ENCODE peak calls at places on chromosomes 2 and 18, in four cellular contexts. I, O, A and X are unnamed samples.

GRCh38 chr2:47056374-47056773 is 98.7 kb downstream of the STPG4 start:
- DNase-seq in I (no peak), O (no peak), A (peak; percentile 50), X (no peak)

GRCh38 chr2:2919574-2920365 is 457.8 kb downstream of the EIPR1 start:
- DNase-seq in I (no peak), O (no peak), A (no peak), X (no peak)

GRCh38 chr2:230930149-230930780 is 5.2 kb upstream of the GPR55 start:
- DNase-seq in I (no peak), O (no peak), A (no peak), X (peak; percentile 13)

GRCh38 chr2:24877646-24878045 is 42.4 kb downstream of the ADCY3 start:
- DNase-seq in I (no peak), O (no peak), A (no peak), X (no peak)

GRCh38 chr2:169734172-169734847 is 678 bp downstream of the KLHL23 start:
- DNase-seq in I (no peak), O (peak; percentile 14), A (peak; percentile 23), X (peak; percentile 46)

GRCh38 chr2:240932001-240932723 is 26.0 kb downstream of the CROCC2 start:
- DNase-seq in I (peak; percentile 30), O (peak; percentile 4), A (no peak), X (peak; percentile 6)

GRCh38 chr18:3607309-3608098 is 157.5 kb downstream of the TGIF1 start:
- DNase-seq in I (no peak), O (no peak), A (no peak), X (no peak)

GRCh38 chr2:29475446-29476006 is 360.3 kb downstream of the CLIP4 start:
- DNase-seq in I (no peak), O (no peak), A (no peak), X (no peak)

GRCh38 chr2:130328710-130329109 is 14.0 kb upstream of the IMP4 start:
- DNase-seq in I (no peak), O (no peak), A (no peak), X (no peak)

GRCh38 chr2:30503007-30503691 is 56.1 kb downstream of the LCLAT1 start:
- DNase-seq in I (no peak), O (no peak), A (no peak), X (no peak)

GRCh38 chr2:233140913-233141469 is 80.8 kb downstream of the INPP5D start:
- DNase-seq in I (no peak), O (no peak), A (no peak), X (no peak)

GRCh38 chr2:218357194-218358177 is 829 bp downstream of the CATIP start:
- DNase-seq in I (no peak), O (no peak), A (no peak), X (no peak)

GRCh38 chr2:7011376-7012083 is 94.3 kb downstream of the RNF144A start:
- DNase-seq in I (no peak), O (no peak), A (no peak), X (no peak)

GRCh38 chr2:159710601-159711180 is 1.6 kb upstream of the MARCHF7 start:
- DNase-seq in I (no peak), O (no peak), A (no peak), X (no peak)

GRCh38 chr2:17800693-17801458 is 15.4 kb upstream of the MSGN1 start:
- DNase-seq in I (no peak), O (peak; percentile 75), A (no peak), X (no peak)

GRCh38 chr2:17803492-17803891 is 12.8 kb upstream of the MSGN1 start:
- DNase-seq in I (no peak), O (no peak), A (no peak), X (no peak)

GRCh38 chr2:17804358-17804757 is 11.9 kb upstream of the MSGN1 start:
- DNase-seq in I (no peak), O (no peak), A (no peak), X (no peak)

GRCh38 chr2:17805717-17806354 is 10.4 kb upstream of the MSGN1 start:
- DNase-seq in I (no peak), O (no peak), A (no peak), X (no peak)

GRCh38 chr2:17805166-17805565 is 11.1 kb upstream of the MSGN1 start:
- DNase-seq in I (no peak), O (no peak), A (no peak), X (no peak)
- H3K27ac ChIP-seq in I (no peak overlapping the region), O (no peak overlapping the region), A (no peak overlapping the region), X (no peak overlapping the region)

GRCh38 chr2:27261926-27262298 is 935 bp downstream of the SLC30A3 start:
- DNase-seq in I (no peak), O (no peak), A (no peak), X (no peak)

GRCh38 chr2:27264253-27264752 is 1.5 kb upstream of the SLC30A3 start:
- DNase-seq in I (no peak), O (no peak), A (no peak), X (no peak)

GRCh38 chr2:27261241-27261925 is 1.5 kb downstream of the SLC30A3 start:
- DNase-seq in I (no peak), O (no peak), A (no peak), X (no peak)

GRCh38 chr2:27263287-27264252 is 723 bp upstream of the SLC30A3 start:
- DNase-seq in I (no peak), O (no peak), A (no peak), X (no peak)

GRCh38 chr2:27262379-27263286 is at the start of gene SLC30A3:
- DNase-seq in I (peak; percentile 70), O (peak; percentile 71), A (peak; percentile 77), X (peak; percentile 92)
- H3K27me3 ChIP-seq in I (peaks cover 69% of the 10 kb centered on the region), O (peaks cover 100% of the 10 kb centered on the region), A (peaks cover 88% of the 10 kb centered on the region), X (no peaks in the 10 kb centered on the region)

GRCh38 chr2:195051401-195051800 is 605.6 kb upstream of the SLC39A10 start:
- DNase-seq in I (no peak), O (no peak), A (no peak), X (no peak)

GRCh38 chr2:195047955-195048354 is 609.1 kb upstream of the SLC39A10 start:
- DNase-seq in I (no peak), O (no peak), A (no peak), X (no peak)

DNA sequence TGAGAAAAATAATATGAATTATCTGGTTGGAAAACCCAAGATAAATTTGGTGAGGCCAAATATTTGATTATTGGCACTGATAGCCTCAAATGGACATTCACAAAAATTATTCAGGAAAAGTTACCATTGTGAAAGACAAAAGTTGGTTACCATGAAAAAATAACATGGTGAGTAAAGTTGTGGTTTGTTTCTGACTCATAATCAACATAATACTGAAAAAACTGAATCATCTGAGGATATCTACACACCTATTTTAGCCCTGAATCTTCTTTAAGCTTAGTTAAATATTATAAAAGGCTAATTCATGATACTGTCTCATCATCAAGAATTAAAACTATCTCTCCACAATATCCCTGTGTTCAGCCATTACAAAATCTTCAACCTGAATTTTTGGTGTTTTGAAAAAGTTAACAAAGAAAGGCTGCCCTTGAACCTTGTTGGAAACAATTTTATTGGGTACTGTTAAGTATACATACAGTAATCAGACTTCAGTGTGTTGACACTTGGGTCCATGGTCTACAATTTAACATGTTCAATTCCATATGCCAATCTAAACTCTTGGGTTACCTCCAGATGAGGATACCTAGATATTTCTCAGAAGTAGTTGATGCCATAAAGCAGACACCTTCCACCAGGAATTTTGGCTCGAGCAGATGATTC is 607.5 kb upstream of the SLC39A10 start:
- DNase-seq in I (no peak), O (no peak), A (no peak), X (no peak)
- H3K27ac ChIP-seq in I (no peak overlapping the region), O (no peak overlapping the region), A (no peak overlapping the region), X (no peak overlapping the region)

DNA sequence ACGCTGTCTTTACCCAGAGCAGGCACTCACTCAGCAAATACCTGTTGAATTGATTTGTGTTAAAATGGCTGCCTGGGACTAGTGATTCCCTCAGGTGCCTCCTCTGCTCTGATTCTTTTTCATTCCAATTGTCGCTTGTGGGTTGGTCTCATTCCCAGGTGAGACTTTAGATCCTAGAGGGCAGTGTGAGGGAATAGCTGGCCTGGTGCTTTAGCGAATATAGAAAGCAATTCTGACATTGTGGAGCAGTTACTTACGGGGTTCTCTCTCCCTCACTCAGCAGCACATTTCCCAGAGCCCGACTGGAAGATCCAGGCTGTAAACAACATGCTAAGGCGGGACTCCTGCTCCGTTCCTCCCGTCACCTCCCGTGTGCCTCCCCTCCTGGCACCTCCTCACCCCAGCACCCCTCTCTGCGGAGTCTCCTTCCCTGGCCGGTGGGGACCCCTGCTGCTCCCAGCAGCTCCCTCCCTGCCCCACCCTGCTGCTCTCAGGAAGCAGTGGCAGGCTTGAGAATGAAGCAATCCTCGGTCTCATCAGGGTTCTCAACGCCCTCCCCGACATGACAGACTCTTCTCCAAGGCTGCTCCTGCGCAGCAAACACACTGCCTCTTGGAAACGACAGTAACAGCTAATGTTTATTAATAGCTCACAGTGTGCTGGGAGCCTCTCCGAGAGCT is 26.9 kb downstream of the CELF4 start:
- DNase-seq in I (no peak), O (no peak), A (no peak), X (no peak)
- H3K27me3 ChIP-seq in I (peaks cover 6% of the 10 kb centered on the region), O (peaks cover 30% of the 10 kb centered on the region), A (peaks cover 57% of the 10 kb centered on the region), X (no peaks in the 10 kb centered on the region)

DNA sequence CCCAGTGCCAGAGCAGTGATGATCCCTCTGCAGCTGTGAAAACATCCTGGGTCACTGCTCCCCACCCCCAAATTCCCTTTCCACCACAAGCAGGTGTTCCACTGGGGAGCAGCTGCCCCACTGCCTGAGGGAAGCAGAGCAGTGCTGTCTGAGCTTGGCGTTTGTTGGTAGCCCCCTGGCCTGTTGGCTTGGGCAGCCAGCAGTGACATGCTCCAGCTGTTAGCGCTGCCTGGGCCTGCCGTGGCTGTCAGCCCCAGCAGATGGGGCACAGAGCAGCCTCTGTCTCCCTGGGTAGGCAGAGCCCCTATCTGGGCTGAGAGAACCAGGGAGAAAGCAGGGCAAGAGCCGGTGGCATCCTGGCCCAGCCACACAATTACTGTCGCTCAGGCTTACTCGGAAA is 247.7 kb downstream of the GLI2 start:
- DNase-seq in I (no peak), O (no peak), A (no peak), X (no peak)
- H3K27ac ChIP-seq in I (no peak overlapping the region), O (no peak overlapping the region), A (no peak overlapping the region), X (no peak overlapping the region)

GRCh38 chr18:48452863-48453323 is 43.7 kb upstream of the ZBTB7C start:
- DNase-seq in I (no peak), O (no peak), A (no peak), X (no peak)
- H3K27me3 ChIP-seq in I (peaks cover 27% of the 10 kb centered on the region), O (no peaks in the 10 kb centered on the region), A (no peaks in the 10 kb centered on the region), X (no peaks in the 10 kb centered on the region)

GRCh38 chr2:237230355-237230754 is 144.7 kb downstream of the COPS8 start:
- DNase-seq in I (no peak), O (no peak), A (no peak), X (no peak)

GRCh38 chr2:237231593-237231992 is 145.9 kb downstream of the COPS8 start:
- DNase-seq in I (no peak), O (no peak), A (no peak), X (no peak)

GRCh38 chr2:237227190-237227988 is 141.7 kb downstream of the COPS8 start:
- DNase-seq in I (no peak), O (no peak), A (no peak), X (no peak)

GRCh38 chr2:237229905-237230304 is 144.2 kb downstream of the COPS8 start:
- DNase-seq in I (no peak), O (no peak), A (no peak), X (no peak)

DNA sequence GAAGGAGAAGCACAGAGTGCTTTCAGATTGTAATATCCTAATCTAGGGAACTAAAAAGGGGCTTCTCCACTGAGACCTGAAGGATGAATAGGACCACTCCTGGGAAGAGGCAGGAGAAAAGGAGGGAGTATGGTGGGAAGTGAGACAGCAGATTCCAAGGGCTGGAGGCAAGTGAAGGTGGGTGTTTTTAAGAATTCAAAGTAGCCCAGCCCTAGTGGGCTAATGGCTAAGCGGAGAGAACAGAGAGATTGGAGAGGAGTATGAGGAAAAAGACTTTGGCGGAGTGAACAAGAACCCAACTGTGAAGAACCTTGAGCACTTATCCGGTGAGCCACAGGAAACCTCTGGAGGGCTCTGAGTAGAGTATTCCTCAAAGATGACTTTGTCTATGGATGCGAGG is 142.5 kb downstream of the COPS8 start:
- DNase-seq in I (no peak), O (no peak), A (no peak), X (no peak)
- H3K27ac ChIP-seq in I (no peak overlapping the region), O (no peak overlapping the region), A (no peak overlapping the region), X (no peak overlapping the region)